ENCODE peak calls at places on chromosomes 6 and 20, in seven cellular contexts. F is epithelial cell of prostate, X is iPS DF 6.9, Q is brain microvascular endothelial cell, M is RWPE1, N is heart right ventricle, U is caudate nucleus. A is an unnamed sample.

GRCh38 chr6:145761584-145761983 is 26.3 kb upstream of the EPM2A start:
- DNase-seq in U (no peak), Q (no peak), N (no peak), X (no peak), M (no peak), F (no peak), A (no peak)

GRCh38 chr6:70210462-70210861 is 92.4 kb downstream of the COL9A1 start:
- DNase-seq in M (peak), U (no peak), F (no peak), X (no peak), Q (no peak), N (no peak), A (no peak)

GRCh38 chr20:32207211-32207625 is 325 bp downstream of the PLAGL2 start:
- DNase-seq in N (no peak), U (no peak), F (no peak), Q (no peak), X (no peak), M (no peak), A (no peak)

GRCh38 chr6:13431861-13432465 is 55.4 kb downstream of the GFOD1 start:
- DNase-seq in Q (peak), N (no peak), F (no peak), X (no peak), U (no peak), M (no peak), A (no peak)

GRCh38 chr6:14841901-14842421 is 403.9 kb upstream of the JARID2 start:
- DNase-seq in Q (peak), N (no peak), X (no peak), F (peak), M (no peak), U (no peak), A (no peak)

GRCh38 chr6:66717786-66718185 is 1010.8 kb upstream of the EYS start:
- DNase-seq in N (no peak), X (no peak), U (no peak), Q (no peak), M (no peak), F (no peak), A (no peak)

GRCh38 chr6:7773914-7774313 is 48.0 kb downstream of the BMP6 start:
- DNase-seq in U (no peak), Q (no peak), X (no peak), M (no peak), F (no peak), N (no peak), A (no peak)

GRCh38 chr6:146191600-146191999 is 162.7 kb downstream of the GRM1 start:
- DNase-seq in M (no peak), N (no peak), F (no peak), U (no peak), Q (no peak), X (no peak), A (no peak)

GRCh38 chr6:17968081-17968518 is 19.3 kb downstream of the KIF13A start:
- DNase-seq in Q (no peak), F (peak), N (no peak), U (no peak), M (no peak), X (no peak), A (no peak)

GRCh38 chr6:34595332-34596090 is 39.4 kb upstream of the SPDEF start:
- DNase-seq in U (no peak), F (no peak), X (no peak), N (no peak), Q (no peak), M (peak), A (no peak)

GRCh38 chr6:26071135-26071534 is 16.1 kb upstream of the HFE start:
- DNase-seq in Q (no peak), U (no peak), F (no peak), M (no peak), X (no peak), N (no peak), A (no peak)

GRCh38 chr6:168601101-168601500 is 160.1 kb downstream of the SMOC2 start:
- DNase-seq in X (no peak), N (no peak), M (no peak), Q (no peak), U (no peak), F (no peak), A (no peak)
- H3K27ac ChIP-seq in X (no peak), N (no peak), M (no peak), Q (no peak), U (no peak), F (no peak), A (peak)

DNA sequence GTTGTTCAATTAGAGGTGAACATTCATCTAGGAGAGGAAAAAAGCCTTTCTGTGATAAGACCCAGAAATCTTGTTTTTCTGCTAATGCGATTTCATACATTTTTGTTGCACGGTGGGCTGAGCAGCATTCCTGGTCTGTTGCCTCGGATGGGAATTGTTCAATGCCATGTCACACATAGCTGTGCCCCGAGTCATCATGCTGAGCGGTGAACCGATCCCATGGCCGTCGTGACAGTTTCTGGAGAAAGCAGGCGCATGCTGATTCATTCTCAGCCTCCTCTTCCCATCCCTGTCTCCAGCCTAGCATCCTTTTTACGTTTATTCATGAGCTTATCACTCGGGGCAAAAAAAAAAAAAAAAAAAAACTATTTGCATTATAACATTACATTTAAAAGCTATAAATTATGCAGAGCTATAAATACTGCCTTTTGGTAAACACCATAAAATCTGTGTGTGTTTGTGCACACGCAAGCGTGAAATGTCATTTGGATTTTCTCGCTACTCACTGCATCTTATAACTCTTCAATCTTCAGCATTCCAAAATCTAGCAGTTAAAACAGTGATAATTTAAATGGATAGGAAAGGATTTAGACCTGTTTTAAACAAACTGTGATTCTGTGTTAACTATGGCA is 58.9 kb upstream of the IFNGR1 start:
- DNase-seq in U (no peak), X (no peak), N (no peak), M (peak), F (peak), Q (peak), A (no peak)
- H3K27ac ChIP-seq in U (no peak), X (no peak), N (no peak), M (no peak), F (no peak), Q (peak), A (no peak)

GRCh38 chr20:50980851-50981713 is 22.5 kb downstream of the MOCS3 start:
- DNase-seq in Q (peak), N (peak), X (no peak), F (no peak), M (peak), U (peak), A (no peak)

GRCh38 chr20:50981714-50982048 is 23.1 kb downstream of the MOCS3 start:
- DNase-seq in M (no peak), U (no peak), X (no peak), Q (no peak), F (no peak), N (no peak), A (no peak)

GRCh38 chr20:50977066-50978045 is 18.7 kb downstream of the MOCS3 start:
- DNase-seq in U (no peak), F (no peak), N (no peak), X (no peak), Q (no peak), M (no peak), A (no peak)

GRCh38 chr20:50980071-50980681 is 21.6 kb downstream of the MOCS3 start:
- DNase-seq in N (no peak), F (peak), Q (peak), U (no peak), M (peak), X (no peak), A (no peak)

DNA sequence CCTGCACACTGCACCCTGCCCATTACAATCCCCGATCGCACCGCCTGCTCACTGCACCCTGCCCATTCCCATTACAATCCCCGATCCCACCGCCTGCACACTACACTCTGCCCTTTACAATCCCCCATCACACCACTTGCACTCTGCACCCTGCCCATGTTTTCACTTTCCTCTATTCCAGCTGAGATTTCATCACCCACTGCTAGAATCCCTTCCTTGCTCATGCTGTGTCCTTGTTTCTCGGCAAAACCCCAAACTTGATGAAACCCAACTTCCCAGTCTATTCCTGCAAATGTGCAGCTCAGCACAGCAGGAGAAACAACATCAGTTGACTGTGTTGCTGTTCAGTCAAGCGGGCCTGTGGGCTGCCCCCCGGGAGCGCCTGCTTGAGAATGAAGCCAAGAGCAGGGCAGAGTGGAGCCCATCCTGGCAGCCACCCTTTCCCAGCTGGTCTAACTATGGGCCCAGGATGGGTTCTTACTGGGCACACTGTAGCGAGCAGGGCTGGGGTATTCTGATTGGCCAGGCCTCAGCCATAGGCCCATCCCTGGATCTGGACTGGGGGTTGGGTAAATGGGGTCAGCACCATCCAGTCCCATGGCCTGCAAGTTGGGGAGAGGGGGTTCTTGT is 17.2 kb downstream of the MOCS3 start:
- DNase-seq in N (no peak), Q (no peak), X (no peak), M (no peak), F (no peak), U (no peak), A (no peak)
- H3K27ac ChIP-seq in N (no peak), Q (no peak), X (no peak), M (no peak), F (no peak), U (no peak), A (no peak)

GRCh38 chr20:1928782-1929181 is 33.6 kb downstream of the SIRPA start:
- DNase-seq in N (no peak), U (no peak), F (no peak), Q (no peak), X (no peak), M (no peak), A (no peak)
- H3K27ac ChIP-seq in N (no peak), U (no peak), F (no peak), Q (no peak), X (no peak), M (no peak), A (no peak)

GRCh38 chr6:53041356-53041755 is 23.8 kb upstream of the FBXO9 start:
- DNase-seq in M (no peak), X (no peak), Q (peak), U (no peak), F (no peak), N (no peak), A (no peak)

GRCh38 chr6:53043626-53044025 is 21.6 kb upstream of the FBXO9 start:
- DNase-seq in X (no peak), M (no peak), Q (no peak), N (no peak), U (no peak), F (no peak), A (no peak)

GRCh38 chr6:53044071-53044470 is 21.1 kb upstream of the FBXO9 start:
- DNase-seq in X (no peak), N (peak), U (no peak), F (no peak), M (no peak), Q (peak), A (no peak)

GRCh38 chr6:53044572-53044971 is 20.6 kb upstream of the FBXO9 start:
- DNase-seq in X (no peak), F (no peak), Q (no peak), M (no peak), N (no peak), U (no peak), A (no peak)

DNA sequence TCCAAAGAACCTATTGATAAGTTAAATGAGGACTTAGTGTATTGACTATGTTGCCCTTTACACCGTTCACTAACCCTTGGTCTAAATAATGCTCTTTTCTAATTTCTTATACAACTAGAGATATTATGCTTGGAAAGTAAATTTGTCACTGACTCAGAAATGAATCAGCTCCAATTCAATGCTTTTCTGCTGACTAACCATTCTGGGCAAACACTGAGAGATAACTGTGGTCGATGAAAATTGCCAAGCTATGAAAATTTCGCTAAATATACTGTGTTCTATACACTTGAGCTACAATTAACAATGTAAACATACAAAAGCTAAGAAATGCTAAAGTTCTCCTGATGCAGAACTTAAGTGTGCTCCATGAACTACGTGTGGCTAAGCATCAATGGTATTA is 23.1 kb upstream of the FBXO9 start:
- DNase-seq in F (peak), U (no peak), M (peak), X (no peak), N (no peak), Q (peak), A (no peak)
- H3K27ac ChIP-seq in F (peak), U (no peak), M (no peak), X (no peak), N (no peak), Q (peak), A (peak)

GRCh38 chr6:52053038-52053704 is 34.2 kb downstream of the PKHD1 start:
- DNase-seq in N (no peak), X (no peak), M (no peak), F (no peak), U (no peak), Q (no peak), A (no peak)

GRCh38 chr6:52049252-52050050 is 38.0 kb downstream of the PKHD1 start:
- DNase-seq in Q (peak), X (peak), M (peak), U (no peak), N (no peak), F (no peak), A (no peak)

GRCh38 chr6:52045033-52045432 is 42.4 kb downstream of the PKHD1 start:
- DNase-seq in N (no peak), M (no peak), X (no peak), F (no peak), Q (no peak), U (no peak), A (no peak)

GRCh38 chr6:52046456-52046855 is 41.0 kb downstream of the PKHD1 start:
- DNase-seq in X (no peak), M (no peak), N (no peak), U (no peak), Q (no peak), F (no peak), A (no peak)

DNA sequence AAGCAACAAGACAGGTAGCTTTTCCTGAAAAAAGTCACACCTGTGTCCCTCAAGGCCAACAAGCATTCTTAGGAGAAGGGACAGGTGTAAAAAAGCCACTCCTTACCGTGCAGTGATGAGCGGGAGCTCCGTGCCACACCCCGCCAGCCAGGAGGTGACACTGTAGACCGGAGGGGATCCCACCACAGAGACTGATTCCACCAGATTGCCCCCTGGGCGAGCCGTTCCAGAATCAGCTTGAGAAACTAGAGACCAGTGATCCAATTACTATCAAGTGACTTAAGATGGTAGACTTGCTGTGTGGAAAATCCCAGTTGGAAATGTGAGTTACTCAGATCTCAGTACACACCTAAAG is 37.4 kb downstream of the PKHD1 start:
- DNase-seq in X (no peak), Q (no peak), U (no peak), N (no peak), M (no peak), F (no peak), A (no peak)
- H3K27ac ChIP-seq in X (no peak), Q (no peak), U (no peak), N (no peak), M (no peak), F (no peak), A (no peak)

GRCh38 chr6:708237-708598 is 15.3 kb upstream of the EXOC2 start:
- DNase-seq in Q (no peak), X (no peak), N (no peak), F (no peak), U (no peak), M (no peak), A (no peak)
- H3K27ac ChIP-seq in Q (no peak), X (no peak), N (no peak), F (no peak), U (no peak), M (no peak), A (no peak)